ENCODE peak calls at places on chromosomes 5 and 9, in ten cellular contexts. K, P, F, V, D, Q, A, T, Y and I are unnamed samples.

GRCh38 chr5:158320934-158321333 is 462.0 kb upstream of the CLINT1 start:
- DNase-seq in K (no peak), P (no peak), F (no peak), V (no peak), D (no peak), Q (no peak), A (peak), T (no peak), Y (no peak), I (no peak)

GRCh38 chr9:135224921-135225541 is 137.6 kb downstream of the OLFM1 start:
- DNase-seq in K (no peak), P (peak), F (no peak), V (no peak), D (no peak), Q (no peak), A (no peak), T (no peak), Y (no peak), I (no peak)

GRCh38 chr5:112930082-112930344 is 8.0 kb upstream of the REEP5 start:
- DNase-seq in K (no peak), P (no peak), F (no peak), V (no peak), D (no peak), Q (no peak), A (peak), T (no peak), Y (no peak), I (peak)

GRCh38 chr9:12666813-12667212 is 26.4 kb upstream of the TYRP1 start:
- DNase-seq in K (peak), P (no peak), F (no peak), V (no peak), D (no peak), Q (no peak), A (no peak), T (no peak), Y (no peak), I (no peak)

GRCh38 chr5:6633469-6634326 is 458 bp downstream of the SRD5A1 start:
- DNase-seq in K (no peak), P (peak), F (peak), V (peak), D (peak), Q (no peak), A (no peak), T (peak), Y (peak), I (no peak)

GRCh38 chr5:64166201-64166959 is 737 bp downstream of the RNF180 start:
- DNase-seq in K (no peak), P (no peak), F (no peak), V (no peak), D (no peak), Q (no peak), A (no peak), T (no peak), Y (peak), I (no peak)

GRCh38 chr5:58582004-58582403 is 871 bp upstream of the RAB3C start:
- DNase-seq in K (no peak), P (peak), F (peak), V (peak), D (no peak), Q (no peak), A (no peak), T (no peak), Y (no peak), I (no peak)

GRCh38 chr5:127987354-127988148 is 96.0 kb upstream of the SLC12A2 start:
- DNase-seq in K (no peak), P (no peak), F (no peak), V (no peak), D (peak), Q (no peak), A (no peak), T (peak), Y (no peak), I (no peak)

GRCh38 chr9:100377015-100377414 is 24.3 kb upstream of the TEX10 start:
- DNase-seq in K (no peak), P (no peak), F (no peak), V (no peak), D (no peak), Q (no peak), A (no peak), T (no peak), Y (no peak), I (no peak)

GRCh38 chr5:173397531-173397930 is 69.3 kb upstream of the STC2 start:
- DNase-seq in K (no peak), P (no peak), F (no peak), V (no peak), D (peak), Q (no peak), A (no peak), T (peak), Y (no peak), I (no peak)

GRCh38 chr5:170266570-170267379 is 30.8 kb downstream of the LCP2 start:
- DNase-seq in K (no peak), P (no peak), F (no peak), V (no peak), D (no peak), Q (no peak), A (no peak), T (no peak), Y (no peak), I (no peak)

GRCh38 chr5:118937393-118938061 is 50.8 kb downstream of the DTWD2 start:
- DNase-seq in K (peak), P (no peak), F (no peak), V (no peak), D (peak), Q (no peak), A (no peak), T (no peak), Y (no peak), I (no peak)

GRCh38 chr5:39420482-39421145 is 4.2 kb downstream of the DAB2 start:
- DNase-seq in K (no peak), P (no peak), F (no peak), V (peak), D (peak), Q (no peak), A (no peak), T (peak), Y (no peak), I (no peak)

GRCh38 chr5:102787134-102787533 is 32.0 kb downstream of the PAM start:
- DNase-seq in K (no peak), P (no peak), F (no peak), V (no peak), D (no peak), Q (no peak), A (no peak), T (no peak), Y (no peak), I (no peak)

GRCh38 chr5:87210076-87210475 is 57.6 kb upstream of the RASA1 start:
- DNase-seq in K (no peak), P (no peak), F (no peak), V (no peak), D (peak), Q (no peak), A (no peak), T (peak), Y (no peak), I (no peak)

GRCh38 chr5:146682899-146683298 is 166.9 kb upstream of the GPR151 start:
- DNase-seq in K (no peak), P (no peak), F (no peak), V (no peak), D (no peak), Q (no peak), A (no peak), T (peak), Y (no peak), I (no peak)

GRCh38 chr9:136545065-136545965 is 533 bp downstream of the NOTCH1 start:
- DNase-seq in K (no peak), P (peak), F (no peak), V (peak), D (no peak), Q (no peak), A (peak), T (peak), Y (no peak), I (peak)

GRCh38 chr9:136546697-136547481 is 1.0 kb upstream of the NOTCH1 start:
- DNase-seq in K (no peak), P (peak), F (peak), V (peak), D (peak), Q (no peak), A (peak), T (peak), Y (no peak), I (peak)

GRCh38 chr9:136549010-136549980 is 3.4 kb upstream of the NOTCH1 start:
- DNase-seq in K (no peak), P (no peak), F (no peak), V (no peak), D (no peak), Q (no peak), A (no peak), T (no peak), Y (no peak), I (no peak)

GRCh38 chr9:136545966-136546696 is at the start of gene NOTCH1:
- DNase-seq in K (peak), P (peak), F (peak), V (peak), D (peak), Q (peak), A (peak), T (peak), Y (peak), I (peak)

DNA sequence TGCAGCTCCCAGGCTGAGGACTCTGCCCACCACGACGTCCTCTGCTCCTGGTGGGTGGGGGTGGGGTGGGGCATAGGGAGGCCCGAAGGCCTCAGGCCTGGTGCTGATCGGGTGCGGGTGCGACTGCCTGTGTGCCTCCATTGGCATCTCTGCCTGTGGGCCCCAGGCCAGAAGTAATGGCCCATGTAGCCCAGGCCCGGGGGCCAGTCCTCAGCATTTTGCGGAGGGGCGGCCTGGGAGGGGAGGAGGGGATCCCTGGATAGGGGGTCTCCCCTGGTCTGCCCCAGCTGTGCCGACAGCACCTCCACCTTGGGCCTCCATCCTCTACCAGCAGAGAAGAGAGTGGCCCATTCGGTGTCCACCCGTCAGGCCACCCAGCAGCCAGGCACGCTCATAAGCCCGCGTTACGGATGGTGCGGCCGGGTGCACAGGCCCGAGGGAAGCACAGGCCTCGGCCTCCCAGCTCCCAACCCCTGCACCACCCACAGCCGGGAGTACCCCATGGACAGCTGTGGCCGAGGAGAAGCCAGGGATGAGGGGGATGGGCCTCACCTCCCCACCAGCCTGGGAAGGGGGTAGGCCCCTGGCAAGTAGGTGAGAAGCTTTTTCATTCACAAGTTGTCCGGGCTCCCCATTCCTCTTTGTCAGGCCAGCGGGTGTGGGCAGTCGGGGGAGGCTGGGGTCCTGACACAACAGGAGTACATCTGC is 1.8 kb upstream of the NOTCH1 start:
- DNase-seq in K (no peak), P (no peak), F (no peak), V (no peak), D (no peak), Q (no peak), A (no peak), T (no peak), Y (no peak), I (no peak)
- H3K4me2 ChIP-seq in K (no peak), P (peak), F (no peak), V (peak), D (no peak), Q (no peak), A (no peak), T (no peak), Y (peak), I (no peak)

GRCh38 chr9:125235805-125236534 is 5.2 kb downstream of the HSPA5 start:
- DNase-seq in K (no peak), P (no peak), F (no peak), V (no peak), D (no peak), Q (peak), A (no peak), T (peak), Y (no peak), I (no peak)

GRCh38 chr9:125227761-125228160 is 13.4 kb downstream of the HSPA5 start:
- DNase-seq in K (no peak), P (no peak), F (no peak), V (no peak), D (no peak), Q (no peak), A (no peak), T (no peak), Y (no peak), I (no peak)

GRCh38 chr9:125238915-125239446 is 2.2 kb downstream of the HSPA5 start:
- DNase-seq in K (no peak), P (no peak), F (no peak), V (no peak), D (no peak), Q (no peak), A (no peak), T (peak), Y (no peak), I (no peak)

GRCh38 chr9:125238127-125238914 is 2.8 kb downstream of the HSPA5 start:
- DNase-seq in K (no peak), P (no peak), F (no peak), V (no peak), D (no peak), Q (no peak), A (no peak), T (peak), Y (no peak), I (no peak)

GRCh38 chr9:125233678-125234077 is 7.5 kb downstream of the HSPA5 start:
- DNase-seq in K (no peak), P (no peak), F (no peak), V (peak), D (peak), Q (peak), A (no peak), T (peak), Y (peak), I (no peak)
- H3K4me2 ChIP-seq in K (no peak), P (peak), F (no peak), V (no peak), D (no peak), Q (no peak), A (no peak), T (peak), Y (no peak), I (no peak)

GRCh38 chr5:50853151-50853550 is 186.7 kb downstream of the PARP8 start:
- DNase-seq in K (no peak), P (no peak), F (no peak), V (no peak), D (no peak), Q (no peak), A (peak), T (no peak), Y (no peak), I (peak)
- H3K4me2 ChIP-seq in K (no peak), P (no peak), F (no peak), V (no peak), D (no peak), Q (no peak), A (peak), T (no peak), Y (no peak), I (peak)

GRCh38 chr9:78304357-78304756 is 7.4 kb downstream of the PSAT1 start:
- DNase-seq in K (peak), P (no peak), F (no peak), V (no peak), D (no peak), Q (no peak), A (no peak), T (no peak), Y (no peak), I (no peak)
- H3K4me2 ChIP-seq in K (no peak), P (no peak), F (no peak), V (no peak), D (no peak), Q (no peak), A (no peak), T (no peak), Y (no peak), I (no peak)

GRCh38 chr5:8870349-8870748 is 675.5 kb downstream of the SEMA5A start:
- DNase-seq in K (no peak), P (no peak), F (no peak), V (no peak), D (no peak), Q (no peak), A (no peak), T (no peak), Y (no peak), I (no peak)
- H3K4me2 ChIP-seq in K (no peak), P (no peak), F (no peak), V (no peak), D (no peak), Q (no peak), A (no peak), T (no peak), Y (no peak), I (no peak)

DNA sequence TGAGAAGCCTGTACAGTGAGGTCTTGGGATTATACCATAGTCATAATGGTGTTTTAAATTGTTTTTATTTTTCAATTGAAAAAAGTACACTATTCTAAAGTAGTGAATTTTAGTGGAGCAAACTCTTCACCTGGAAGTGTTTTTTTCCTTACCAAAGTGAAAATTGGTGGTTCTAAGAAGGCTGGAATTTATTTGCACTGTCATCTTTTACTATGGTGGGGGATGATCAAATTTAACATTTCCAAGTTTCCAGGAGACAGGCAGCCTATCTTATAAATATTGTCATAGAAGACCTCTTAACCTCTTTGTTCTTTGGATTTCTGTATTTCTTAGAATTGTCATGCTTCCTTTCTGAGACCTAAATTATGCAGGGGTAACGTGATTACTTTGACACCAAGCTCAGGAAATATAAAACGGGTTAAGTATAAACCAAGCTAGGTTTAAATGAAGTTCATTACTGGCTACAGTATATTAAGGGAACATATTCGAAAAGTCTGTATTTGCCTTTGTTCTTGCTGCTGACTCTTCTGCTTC is 20.2 kb downstream of the NDFIP1 start:
- DNase-seq in K (no peak), P (no peak), F (no peak), V (no peak), D (no peak), Q (no peak), A (no peak), T (no peak), Y (no peak), I (no peak)
- H3K4me2 ChIP-seq in K (no peak), P (no peak), F (no peak), V (no peak), D (no peak), Q (no peak), A (no peak), T (peak), Y (no peak), I (no peak)

GRCh38 chr5:103829585-103829984 is 267.0 kb upstream of the NUDT12 start:
- DNase-seq in K (no peak), P (no peak), F (no peak), V (no peak), D (no peak), Q (no peak), A (no peak), T (no peak), Y (no peak), I (no peak)
- H3K4me2 ChIP-seq in K (no peak), P (no peak), F (no peak), V (no peak), D (no peak), Q (no peak), A (no peak), T (no peak), Y (no peak), I (no peak)